ENCODE peak calls at places on chromosome 17, in seven cellular contexts. Z, P, R, H, A, L and I are unnamed samples.

GRCh38 chr17:13538841-13539411 is 62.8 kb downstream of the HS3ST3A1 start:
- DNase-seq in Z (no peak), P (no peak), R (no peak), H (no peak), A (no peak), L (no peak), I (no peak)

GRCh38 chr17:59436900-59437299 is 105.4 kb downstream of the YPEL2 start:
- DNase-seq in Z (no peak), P (no peak), R (no peak), H (no peak), A (no peak), L (no peak), I (no peak)

GRCh38 chr17:73813201-73813600 is 169.0 kb upstream of the SDK2 start:
- DNase-seq in Z (no peak), P (no peak), R (no peak), H (no peak), A (no peak), L (no peak), I (no peak)

GRCh38 chr17:226773-227580 is 45.5 kb upstream of the DOC2B start:
- DNase-seq in Z (no peak), P (no peak), R (no peak), H (no peak), A (no peak), L (no peak), I (peak; percentile 7)

GRCh38 chr17:40341808-40342574 is 22.5 kb downstream of the GJD3 start:
- DNase-seq in Z (peak; percentile 64), P (peak; percentile 77), R (peak; percentile 50), H (peak; percentile 84), A (no peak), L (no peak), I (peak; percentile 79)

GRCh38 chr17:53626286-53626685 is 196.4 kb upstream of the KIF2B start:
- DNase-seq in Z (no peak), P (no peak), R (peak; percentile 67), H (no peak), A (no peak), L (no peak), I (no peak)

GRCh38 chr17:31269597-31269996 is 27.4 kb downstream of the OMG start:
- DNase-seq in Z (no peak), P (no peak), R (peak; percentile 97), H (no peak), A (no peak), L (no peak), I (peak; percentile 10)

GRCh38 chr17:17792143-17792550 is 44.6 kb downstream of the SREBF1 start:
- DNase-seq in Z (no peak), P (no peak), R (no peak), H (no peak), A (no peak), L (no peak), I (no peak)

GRCh38 chr17:49486012-49486641 is 9.0 kb upstream of the NGFR start:
- DNase-seq in Z (no peak), P (no peak), R (no peak), H (no peak), A (no peak), L (no peak), I (no peak)

GRCh38 chr17:73770115-73770848 is 126.0 kb upstream of the SDK2 start:
- DNase-seq in Z (no peak), P (peak; percentile 85), R (peak; percentile 50), H (peak; percentile 12), A (peak; percentile 92), L (no peak), I (peak; percentile 92)

GRCh38 chr17:15361592-15361991 is 20.2 kb upstream of the TEKT3 start:
- DNase-seq in Z (no peak), P (no peak), R (no peak), H (no peak), A (no peak), L (no peak), I (no peak)

GRCh38 chr17:32318071-32318470 is 23.9 kb downstream of the C17orf75 start:
- DNase-seq in Z (no peak), P (no peak), R (no peak), H (no peak), A (no peak), L (no peak), I (no peak)

GRCh38 chr17:20774472-20775135 is 195.1 kb downstream of the CDRT15L2 start:
- DNase-seq in Z (no peak), P (no peak), R (no peak), H (no peak), A (no peak), L (no peak), I (no peak)

GRCh38 chr17:74941128-74941725 is 5.5 kb downstream of the OTOP3 start:
- DNase-seq in Z (no peak), P (no peak), R (no peak), H (no peak), A (no peak), L (no peak), I (no peak)

GRCh38 chr17:72529386-72529785 is 408.6 kb downstream of the SOX9 start:
- DNase-seq in Z (no peak), P (no peak), R (no peak), H (no peak), A (no peak), L (no peak), I (no peak)

GRCh38 chr17:48153711-48154642 is 46.4 kb downstream of the SNX11 start:
- DNase-seq in Z (no peak), P (no peak), R (peak; percentile 54), H (no peak), A (no peak), L (no peak), I (peak; percentile 69)

GRCh38 chr17:76903631-76904030 is 35.4 kb downstream of the MGAT5B start:
- DNase-seq in Z (no peak), P (no peak), R (no peak), H (no peak), A (no peak), L (no peak), I (no peak)

GRCh38 chr17:31696184-31696602 is 162.9 kb downstream of the COPRS start:
- DNase-seq in Z (no peak), P (peak; percentile 72), R (peak; percentile 88), H (peak; percentile 62), A (no peak), L (no peak), I (peak; percentile 44)

GRCh38 chr17:15398291-15398690 is 56.9 kb upstream of the TEKT3 start:
- DNase-seq in Z (no peak), P (no peak), R (peak; percentile 50), H (no peak), A (peak; percentile 77), L (no peak), I (no peak)

GRCh38 chr17:36152639-36153120 is 23.8 kb downstream of the TBC1D3B start:
- DNase-seq in Z (no peak), P (peak; percentile 5), R (no peak), H (no peak), A (no peak), L (no peak), I (no peak)

GRCh38 chr17:10807704-10808128 is 3.8 kb upstream of the TMEM238L start:
- DNase-seq in Z (no peak), P (no peak), R (no peak), H (no peak), A (no peak), L (no peak), I (no peak)

GRCh38 chr17:63193827-63194226 is 227.8 kb downstream of the TANC2 start:
- DNase-seq in Z (no peak), P (no peak), R (no peak), H (no peak), A (no peak), L (no peak), I (no peak)

GRCh38 chr17:65062168-65062915 is 5.8 kb upstream of the GNA13 start:
- DNase-seq in Z (no peak), P (no peak), R (no peak), H (no peak), A (no peak), L (no peak), I (no peak)
- TF ChIP-seq POLR2A in Z (no peak), P (no peak), R (no peak), H (no peak), A (no peak), L (no peak), I (no peak)

DNA sequence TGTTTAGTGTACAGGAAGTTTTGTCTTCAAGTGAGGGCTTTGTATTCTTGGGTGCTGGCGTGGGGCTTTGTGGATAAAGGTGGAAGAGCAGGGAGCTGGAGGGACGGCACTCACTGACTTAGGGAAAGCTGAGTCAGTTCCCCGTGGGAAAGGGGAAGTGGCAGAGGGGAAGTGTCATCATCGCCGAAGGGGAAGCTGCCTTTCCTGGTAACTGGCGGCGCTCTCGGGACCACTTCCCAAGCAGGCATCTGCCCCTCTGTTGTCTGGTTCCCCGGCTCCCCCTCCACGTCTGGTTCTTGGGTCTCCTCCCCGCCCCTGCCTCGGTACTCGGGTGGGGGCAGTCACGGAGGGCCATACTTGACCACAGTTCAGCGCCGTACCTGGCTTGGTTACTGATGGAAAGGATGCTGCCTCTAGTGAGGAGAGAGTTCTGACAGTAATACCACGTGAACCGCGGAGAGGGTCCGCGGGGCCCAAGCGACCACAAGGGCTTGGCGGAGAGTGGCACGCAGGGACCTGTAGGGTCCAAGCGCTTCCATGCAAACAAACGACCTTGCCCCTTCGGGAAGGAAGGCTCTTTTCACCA is 9.0 kb downstream of the KDM6B start:
- DNase-seq in Z (peak; percentile 69), P (peak; percentile 79), R (peak; percentile 94), H (no peak), A (peak; percentile 95), L (no peak), I (peak; percentile 72)
- TF ChIP-seq CTCF in Z (no peak), P (no peak), R (no peak), H (no peak), A (no peak), L (no peak), I (no peak)

GRCh38 chr17:82105882-82106696 is 8.1 kb upstream of the FASN start:
- DNase-seq in Z (peak; percentile 76), P (no peak), R (peak; percentile 37), H (peak; percentile 17), A (no peak), L (peak; percentile 51), I (peak; percentile 71)
- TF ChIP-seq POLR2A in Z (peak; percentile 44), P (peak; percentile 4), R (no peak), H (no peak), A (no peak), L (peak; percentile 95), I (peak; percentile 37)

GRCh38 chr17:64728041-64728695 is 66.1 kb upstream of the SMURF2 start:
- DNase-seq in Z (no peak), P (no peak), R (no peak), H (peak; percentile 39), A (no peak), L (no peak), I (no peak)

GRCh38 chr17:64736804-64737492 is 74.8 kb upstream of the SMURF2 start:
- DNase-seq in Z (no peak), P (no peak), R (peak; percentile 72), H (no peak), A (no peak), L (no peak), I (peak; percentile 54)

DNA sequence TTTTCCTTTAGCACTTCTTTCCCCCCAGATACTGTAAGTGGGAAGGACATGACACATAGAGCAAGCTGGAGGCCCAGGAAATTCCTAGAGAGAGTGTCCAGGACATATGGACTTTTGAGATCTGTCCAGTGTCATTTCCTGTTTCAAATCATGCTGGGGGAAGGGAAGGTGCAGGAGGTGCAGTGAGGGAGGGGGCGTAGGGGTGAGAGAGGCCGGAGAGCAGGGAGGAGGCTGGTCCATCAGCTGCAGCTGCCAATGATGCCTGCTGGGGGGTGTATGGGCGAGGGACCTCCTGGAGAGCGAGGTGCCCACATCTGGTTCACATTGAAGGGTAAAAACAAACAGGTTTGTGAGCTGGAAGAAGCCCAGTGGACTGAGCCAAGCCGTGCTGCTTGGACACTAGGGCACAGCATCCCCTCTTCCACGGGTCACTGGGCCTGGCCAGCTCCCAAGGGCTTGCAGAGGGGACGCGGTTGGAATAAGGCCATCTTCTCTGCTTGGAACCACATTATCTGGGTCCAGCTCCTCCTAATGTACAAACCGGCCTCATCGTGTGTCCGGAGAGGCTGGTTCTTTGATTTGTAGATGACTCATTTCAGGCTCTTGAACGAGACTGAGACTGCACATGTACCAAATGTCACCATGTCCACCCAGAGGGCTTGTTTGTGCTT is 70.4 kb upstream of the SMURF2 start:
- DNase-seq in Z (no peak), P (peak; percentile 49), R (peak; percentile 81), H (peak; percentile 57), A (no peak), L (no peak), I (peak; percentile 18)
- TF ChIP-seq CTCF in Z (no peak), P (no peak), R (no peak), H (no peak), A (no peak), L (no peak), I (no peak)